ENCODE peak calls at places on chromosomes 6 and 20, in nine cellular contexts. K, M, R, T, N, S, Q, W and Y are unnamed samples. For H3K4me1, the result is how much of the 10 kb centered on the place peaks cover.

GRCh38 chr6:130760006-130760405 is 67.2 kb upstream of the SMLR1 start:
- DNase-seq in K (peak), M (peak), R (no peak), T (no peak), N (no peak), S (no peak), Q (no peak), W (peak), Y (peak)

GRCh38 chr6:1856381-1856780 is 246.7 kb downstream of the FOXC1 start:
- DNase-seq in K (peak), M (no peak), R (no peak), T (no peak), N (no peak), S (no peak), Q (peak), W (peak), Y (peak)

GRCh38 chr6:41689171-41690008 is 46.0 kb downstream of the TFEB start:
- DNase-seq in K (no peak), M (no peak), R (no peak), T (peak), N (no peak), S (no peak), Q (no peak), W (no peak), Y (peak)

GRCh38 chr20:41011551-41012067 is 17.0 kb upstream of the TOP1 start:
- DNase-seq in K (no peak), M (no peak), R (no peak), T (no peak), N (no peak), S (no peak), Q (no peak), W (no peak), Y (no peak)

GRCh38 chr6:45619994-45620471 is 242.3 kb upstream of the SUPT3H start:
- DNase-seq in K (peak), M (no peak), R (no peak), T (no peak), N (no peak), S (no peak), Q (no peak), W (no peak), Y (peak)

GRCh38 chr20:29873946-29874345 is 1383.5 kb upstream of the DEFB115 start:
- DNase-seq in K (peak), M (peak), R (peak), T (peak), N (peak), S (peak), Q (no peak), W (peak), Y (peak)

GRCh38 chr6:158185729-158186456 is 17.7 kb downstream of the GTF2H5 start:
- DNase-seq in K (peak), M (no peak), R (no peak), T (no peak), N (no peak), S (no peak), Q (no peak), W (no peak), Y (peak)

GRCh38 chr6:169556758-169557505 is 144.9 kb downstream of the WDR27 start:
- DNase-seq in K (no peak), M (no peak), R (no peak), T (no peak), N (no peak), S (no peak), Q (no peak), W (no peak), Y (no peak)

GRCh38 chr6:72650081-72650745 is 28.3 kb downstream of the KCNQ5 start:
- DNase-seq in K (peak), M (no peak), R (no peak), T (no peak), N (no peak), S (no peak), Q (no peak), W (no peak), Y (peak)

DNA sequence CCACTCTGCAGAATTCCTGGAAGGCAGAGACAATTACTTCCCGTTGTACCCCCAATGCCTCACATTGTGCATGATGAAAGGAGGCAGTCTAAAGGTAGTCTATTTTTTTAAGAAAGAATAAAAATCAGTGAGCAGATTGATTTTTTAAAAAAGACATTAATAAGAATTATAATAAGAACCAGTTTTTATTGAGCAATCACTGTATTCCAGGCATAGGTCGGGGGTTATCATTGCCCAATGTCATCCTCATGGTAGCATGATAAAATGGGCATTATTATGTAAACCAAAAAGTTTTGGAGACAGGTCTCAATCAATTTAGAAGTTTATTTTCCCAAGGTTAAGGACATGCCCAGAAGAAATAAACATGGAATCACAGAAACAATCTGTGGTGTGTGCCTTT is 14.0 kb upstream of the QKI start:
- DNase-seq in K (no peak), M (no peak), R (no peak), T (no peak), N (no peak), S (no peak), Q (no peak), W (no peak), Y (no peak)
- H3K4me1 ChIP-seq in K (under half), M (under half), R (under half), T (under half), N (under half), S (under half), Q (under half), W (under half), Y (under half)

GRCh38 chr6:151096691-151097090 is 143.1 kb upstream of the AKAP12 start:
- DNase-seq in K (peak), M (no peak), R (no peak), T (no peak), N (no peak), S (no peak), Q (no peak), W (no peak), Y (peak)

GRCh38 chr6:151095538-151096254 is 144.1 kb upstream of the AKAP12 start:
- DNase-seq in K (no peak), M (no peak), R (no peak), T (no peak), N (no peak), S (no peak), Q (no peak), W (no peak), Y (no peak)

GRCh38 chr6:151097207-151097606 is 142.6 kb upstream of the AKAP12 start:
- DNase-seq in K (no peak), M (no peak), R (no peak), T (no peak), N (no peak), S (no peak), Q (no peak), W (no peak), Y (no peak)

GRCh38 chr6:151098166-151098565 is 141.6 kb upstream of the AKAP12 start:
- DNase-seq in K (peak), M (no peak), R (no peak), T (no peak), N (no peak), S (no peak), Q (no peak), W (no peak), Y (no peak)

DNA sequence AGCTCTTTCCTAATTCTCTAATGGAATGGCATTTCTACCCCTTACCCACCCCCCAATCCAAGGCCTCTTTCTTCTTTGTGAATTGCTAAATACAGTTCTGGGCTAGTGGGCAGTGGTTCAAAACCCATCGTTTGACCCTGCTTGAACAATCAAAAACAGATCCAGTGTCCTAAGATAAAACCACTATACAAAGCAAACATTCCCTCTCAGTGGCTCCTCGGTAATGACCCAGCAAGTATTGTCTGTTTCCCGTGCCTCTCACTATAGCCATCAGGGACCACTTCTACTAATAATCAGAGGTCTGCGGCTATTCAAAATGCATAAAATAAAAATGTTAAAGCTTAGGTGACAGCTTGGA is 143.5 kb upstream of the AKAP12 start:
- DNase-seq in K (no peak), M (no peak), R (no peak), T (no peak), N (no peak), S (no peak), Q (no peak), W (no peak), Y (no peak)
- H3K4me1 ChIP-seq in K (under half), M (under half), R (under half), T (under half), N (under half), S (under half), Q (under half), W (under half), Y (under half)

GRCh38 chr20:3803289-3803688 is 7.2 kb downstream of the CDC25B start:
- DNase-seq in K (no peak), M (no peak), R (no peak), T (no peak), N (no peak), S (no peak), Q (no peak), W (no peak), Y (no peak)
- H3K4me1 ChIP-seq in K (under half), M (under half), R (under half), T (under half), N (under half), S (half or more), Q (under half), W (under half), Y (under half)

GRCh38 chr6:3239110-3239830 is 11.8 kb upstream of the TUBB2B start:
- DNase-seq in K (no peak), M (peak), R (no peak), T (no peak), N (no peak), S (no peak), Q (no peak), W (no peak), Y (no peak)
- H3K4me1 ChIP-seq in K (under half), M (under half), R (under half), T (under half), N (under half), S (under half), Q (under half), W (under half), Y (under half)

GRCh38 chr20:46394872-46395470 is 11.4 kb downstream of the ELMO2 start:
- DNase-seq in K (no peak), M (no peak), R (no peak), T (no peak), N (no peak), S (no peak), Q (no peak), W (no peak), Y (no peak)
- H3K4me1 ChIP-seq in K (under half), M (under half), R (under half), T (under half), N (under half), S (half or more), Q (under half), W (under half), Y (under half)

GRCh38 chr6:90288404-90288803 is 8.2 kb downstream of the BACH2 start:
- DNase-seq in K (peak), M (peak), R (no peak), T (peak), N (no peak), S (no peak), Q (no peak), W (no peak), Y (peak)
- H3K4me1 ChIP-seq in K (under half), M (half or more), R (half or more), T (half or more), N (under half), S (under half), Q (under half), W (under half), Y (under half)

GRCh38 chr6:167232355-167232754 is 58.8 kb upstream of the UNC93A start:
- DNase-seq in K (no peak), M (no peak), R (no peak), T (no peak), N (no peak), S (no peak), Q (no peak), W (no peak), Y (no peak)
- H3K4me1 ChIP-seq in K (under half), M (under half), R (under half), T (under half), N (under half), S (under half), Q (under half), W (under half), Y (under half)

GRCh38 chr20:1323830-1324597 is 4.9 kb downstream of the SDCBP2 start:
- DNase-seq in K (no peak), M (no peak), R (no peak), T (no peak), N (peak), S (no peak), Q (peak), W (no peak), Y (no peak)
- H3K4me1 ChIP-seq in K (half or more), M (under half), R (half or more), T (under half), N (half or more), S (half or more), Q (under half), W (under half), Y (half or more)